ENCODE peak calls at places on chromosomes 11 and 22, in six cellular contexts. E is stimulated activated CD4-positive, alpha-beta T cell treated with anti-CD3 and anti-CD28 coated beads, Interleukin-2, amount 100 ng/mL, for 48 hours; U is left ventricle myocardium superior; J is left kidney; Q is NCI-H69; L is B cell. R is an unnamed sample.

GRCh38 chr22:38239101-38239761 is 33.6 kb downstream of the TMEM184B start:
- DNase-seq in L (no peak), E (no peak), U (no peak), Q (no peak), J (no peak), R (no peak)

GRCh38 chr22:21041937-21042336 is 3.8 kb upstream of the LRRC74B start:
- DNase-seq in U (peak; percentile 4), E (no peak), J (no peak), Q (no peak), L (no peak), R (no peak)

GRCh38 chr11:1287928-1288327 is 21.5 kb downstream of the TOLLIP start:
- DNase-seq in U (peak; percentile 4), J (no peak), Q (no peak), L (no peak), E (no peak), R (peak; percentile 12)

GRCh38 chr11:13663631-13664071 is 4.8 kb upstream of the FAR1 start:
- DNase-seq in Q (no peak), L (no peak), J (no peak), E (no peak), U (no peak), R (no peak)

GRCh38 chr11:57648791-57649735 is 649 bp downstream of the YPEL4 start:
- DNase-seq in Q (peak; percentile 10), U (no peak), E (no peak), J (peak; percentile 75), L (peak; percentile 48), R (no peak)

GRCh38 chr22:42814215-42814614 is 42.9 kb downstream of the ARFGAP3 start:
- DNase-seq in U (no peak), E (no peak), L (no peak), J (no peak), Q (peak; percentile 98), R (no peak)

GRCh38 chr11:8722156-8722555 is 39.6 kb downstream of the RPL27A start:
- DNase-seq in U (no peak), Q (no peak), E (no peak), L (no peak), J (peak; percentile 34), R (no peak)

GRCh38 chr11:7609521-7609920 is 63.8 kb downstream of the CYB5R2 start:
- DNase-seq in E (no peak), U (no peak), J (no peak), Q (no peak), L (no peak), R (no peak)

GRCh38 chr22:28484662-28485061 is 195.0 kb downstream of the TTC28 start:
- DNase-seq in J (no peak), U (no peak), Q (no peak), E (no peak), L (no peak), R (no peak)

R was measured in left ventricle myocardium inferior.